ENCODE peak calls at places on chromosome 16, in eight cellular contexts. Z is spleen; L is mesenchymal stem cell; X is DND-41; E is HCT116; Q is thoracic aorta; F is body of pancreas; U is effector memory CD4-positive, alpha-beta T cell. T is an unnamed sample. For H3K4me1 and H3K27me3, the result is how much of the 10 kb centered on the place peaks cover.

GRCh38 chr16:56860226-56861020 is 4.6 kb upstream of the SLC12A3 start:
- DNase-seq in U (no peak), F (no peak), X (peak), L (no peak), E (no peak), Z (no peak), Q (no peak), T (peak)

GRCh38 chr16:66364117-66364958 is 2.2 kb upstream of the CDH5 start:
- DNase-seq in Q (no peak), L (peak), E (no peak), U (no peak), Z (no peak), X (no peak), F (no peak), T (peak)

GRCh38 chr16:608019-608418 is 18.2 kb downstream of the RAB40C start:
- DNase-seq in Z (no peak), Q (no peak), U (no peak), X (no peak), F (no peak), L (no peak), E (no peak), T (no peak)

GRCh38 chr16:11636172-11636721 is 32.0 kb upstream of the SNN start:
- DNase-seq in X (no peak), U (no peak), Z (no peak), Q (no peak), L (no peak), E (no peak), F (peak), T (no peak)

GRCh38 chr16:19605701-19606100 is 50.2 kb downstream of the VPS35L start:
- DNase-seq in Q (no peak), U (no peak), X (no peak), L (no peak), Z (no peak), F (no peak), E (no peak), T (no peak)

GRCh38 chr16:2210386-2211365 is at the start of gene BRICD5:
- DNase-seq in L (no peak), U (no peak), Q (no peak), Z (no peak), X (no peak), F (no peak), E (no peak), T (no peak)

GRCh38 chr16:51388516-51388951 is 237.5 kb upstream of the SALL1 start:
- DNase-seq in U (no peak), F (no peak), X (no peak), Z (no peak), L (no peak), Q (no peak), E (no peak), T (no peak)

GRCh38 chr16:10497132-10498088 is 83.0 kb downstream of the EMP2 start:
- DNase-seq in Q (no peak), L (no peak), U (no peak), Z (no peak), X (no peak), E (no peak), F (peak), T (no peak)

GRCh38 chr16:12253731-12254130 is 277.2 kb downstream of the SNX29 start:
- DNase-seq in L (no peak), E (no peak), Q (no peak), Z (no peak), X (no peak), U (no peak), F (no peak), T (no peak)

GRCh38 chr16:381788-382717 is at the start of gene PGAP6:
- DNase-seq in E (no peak), U (peak), F (peak), Z (peak), Q (no peak), X (peak), L (peak), T (peak)

GRCh38 chr16:55437627-55438026 is 41.4 kb upstream of the MMP2 start:
- DNase-seq in F (no peak), L (no peak), E (no peak), X (no peak), U (no peak), Q (no peak), Z (no peak), T (no peak)

GRCh38 chr16:72549878-72550277 is 377.9 kb upstream of the PMFBP1 start:
- DNase-seq in L (no peak), U (no peak), X (no peak), Z (no peak), E (no peak), F (no peak), Q (no peak), T (no peak)

GRCh38 chr16:30350134-30350871 is 4.8 kb downstream of the CD2BP2 start:
- DNase-seq in E (no peak), Z (peak), Q (no peak), U (no peak), X (no peak), L (peak), F (no peak), T (no peak)

GRCh38 chr16:80974649-80975376 is 31.9 kb downstream of the CMC2 start:
- DNase-seq in E (peak), X (no peak), F (no peak), Q (no peak), Z (no peak), U (no peak), L (no peak), T (no peak)

GRCh38 chr16:25493136-25493811 is 198.5 kb upstream of the HS3ST4 start:
- DNase-seq in U (no peak), F (no peak), L (no peak), E (no peak), X (no peak), Q (no peak), Z (no peak), T (peak)

GRCh38 chr16:77223184-77223583 is 24.0 kb downstream of the SYCE1L start:
- DNase-seq in X (peak), E (no peak), F (no peak), U (no peak), Z (no peak), L (no peak), Q (no peak), T (no peak)

GRCh38 chr16:66639091-66639885 is 34.8 kb downstream of the CMTM3 start:
- DNase-seq in Z (no peak), L (no peak), U (no peak), X (no peak), E (no peak), Q (no peak), F (no peak), T (no peak)

GRCh38 chr16:27425961-27426360 is 24.0 kb downstream of the IL21R start:
- DNase-seq in F (no peak), E (no peak), U (no peak), L (no peak), Z (peak), Q (no peak), X (no peak), T (no peak)

DNA sequence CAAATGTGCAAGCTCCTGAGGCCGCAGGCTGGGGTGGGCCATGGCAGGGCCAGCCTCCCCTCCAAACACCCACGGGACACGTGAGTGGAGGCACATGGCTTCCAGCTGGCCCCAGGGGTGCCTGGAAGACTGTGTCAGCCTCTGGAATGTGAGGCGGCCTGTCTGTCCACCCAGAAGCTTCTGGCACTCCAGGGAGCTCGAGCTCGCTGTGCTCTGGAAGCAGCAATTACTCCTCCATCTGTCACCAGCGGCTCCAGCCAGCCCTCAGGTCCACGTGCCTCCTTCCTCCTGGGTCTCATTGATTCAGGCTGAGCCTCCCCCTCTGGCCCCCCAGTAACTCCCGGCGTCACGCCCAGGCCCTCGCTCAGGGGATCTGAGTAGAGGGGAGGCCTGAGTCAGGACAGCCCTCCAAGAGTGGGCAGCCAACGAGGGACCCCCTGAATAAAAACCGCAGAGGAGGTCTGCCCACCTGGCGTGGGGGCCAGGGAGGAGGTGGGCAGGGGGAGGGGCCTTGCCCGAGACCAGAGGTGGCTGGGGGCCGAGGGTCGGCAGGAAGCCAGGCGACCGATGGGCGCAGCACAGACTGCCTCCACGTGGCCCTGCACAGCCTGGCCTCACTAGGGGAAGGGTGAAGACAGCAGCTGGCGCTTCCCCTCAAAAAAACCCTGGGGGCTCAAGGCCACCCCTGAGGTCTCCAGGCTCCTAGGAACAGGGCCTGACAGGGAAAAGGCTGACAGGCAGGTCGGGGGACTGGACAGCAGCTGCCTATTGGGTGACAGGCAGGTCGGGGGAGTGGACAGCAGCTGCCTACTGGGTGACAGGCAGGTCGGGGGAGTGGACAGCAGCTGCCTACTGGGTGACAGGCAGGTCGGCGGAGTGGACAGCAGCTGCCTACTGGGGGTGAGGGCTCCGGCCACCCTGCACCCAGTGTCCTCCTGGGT is 11.9 kb downstream of the PIEZO1 start:
- DNase-seq in L (peak), F (peak), E (no peak), Q (no peak), U (no peak), X (no peak), Z (no peak), T (peak)
- H3K4me1 ChIP-seq in L (half or more), F (half or more), E (half or more), Q (under half), U (half or more), X (under half), Z (half or more), T (under half)

GRCh38 chr16:58443783-58444182 is 51.5 kb downstream of the GINS3 start:
- DNase-seq in Z (no peak), Q (no peak), U (no peak), L (no peak), E (no peak), X (peak), F (no peak), T (no peak)
- H3K27me3 ChIP-seq in Z (under half), Q (under half), U (under half), L (under half), E (under half), X (under half), F (under half), T (under half)

GRCh38 chr16:23508589-23509440 is 1.5 kb downstream of the GGA2 start:
- DNase-seq in F (peak), Z (peak), Q (no peak), U (no peak), L (peak), E (no peak), X (no peak), T (peak)
- H3K4me1 ChIP-seq in F (half or more), Z (half or more), Q (under half), U (under half), L (under half), E (under half), X (under half), T (under half)

DNA sequence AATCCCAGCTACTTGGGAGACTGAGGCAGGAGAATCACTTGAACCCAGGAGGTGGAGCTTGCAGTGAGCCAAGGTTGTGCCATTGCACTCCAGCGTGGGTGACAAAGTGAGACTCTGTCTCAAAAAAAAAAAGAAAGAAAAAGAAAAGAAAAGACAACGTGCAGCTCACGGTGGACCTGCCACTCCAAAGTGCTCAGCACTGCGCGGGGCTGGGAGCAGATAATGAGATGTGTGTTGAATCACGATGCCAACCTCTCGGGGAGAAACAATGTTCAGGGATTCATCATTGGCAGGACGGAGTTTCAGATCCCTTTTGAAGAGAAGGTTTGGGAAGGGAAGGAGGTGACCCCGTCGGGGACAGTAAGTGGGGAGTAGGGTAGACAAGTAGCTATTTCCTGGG is 19.2 kb downstream of the WFDC1 start:
- DNase-seq in X (no peak), E (no peak), F (no peak), Q (no peak), U (no peak), L (no peak), Z (no peak), T (no peak)
- H3K27me3 ChIP-seq in X (under half), E (under half), F (under half), Q (under half), U (under half), L (under half), Z (under half), T (under half)

DNA sequence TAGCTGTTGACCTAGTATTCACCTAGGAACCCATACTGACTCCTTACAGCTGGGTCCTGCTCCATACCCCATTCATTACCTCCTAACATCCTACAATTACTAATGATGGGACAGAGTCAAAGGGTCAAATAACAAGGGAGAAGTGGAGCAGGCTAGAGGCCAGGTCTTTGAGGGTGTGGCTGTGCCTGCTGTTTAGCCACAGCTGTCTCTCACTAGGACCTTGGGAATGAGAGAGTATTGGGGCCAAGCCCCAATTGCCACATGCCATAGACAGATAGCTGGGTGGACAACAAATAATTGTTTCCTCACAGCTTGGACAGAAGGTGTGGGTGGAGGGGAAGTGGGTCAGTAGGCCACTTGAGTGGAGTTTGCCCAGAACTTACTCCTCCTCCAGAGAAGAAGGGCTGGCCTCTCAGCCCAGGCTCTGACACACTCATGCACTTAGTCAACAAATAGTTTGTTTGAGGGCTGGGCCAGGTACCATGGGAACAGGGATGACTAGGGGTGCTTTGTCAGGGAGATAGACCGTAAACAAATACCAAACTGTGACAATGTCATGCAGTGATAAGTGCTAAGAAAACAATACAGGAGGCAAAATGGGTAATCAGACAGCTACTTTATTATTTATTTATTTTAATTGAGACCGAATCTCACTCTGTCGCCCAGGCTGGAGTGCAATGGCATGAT is 10.2 kb upstream of the CENPT start:
- DNase-seq in X (no peak), L (peak), E (no peak), F (peak), Z (no peak), Q (peak), U (peak), T (no peak)
- H3K4me1 ChIP-seq in X (under half), L (under half), E (under half), F (half or more), Z (under half), Q (under half), U (under half), T (under half)

GRCh38 chr16:23857256-23857891 is 21.6 kb downstream of the PRKCB start:
- DNase-seq in Z (no peak), X (no peak), Q (no peak), L (no peak), F (no peak), U (no peak), E (no peak), T (no peak)
- H3K27me3 ChIP-seq in Z (under half), X (under half), Q (under half), L (under half), F (under half), U (under half), E (half or more), T (under half)

DNA sequence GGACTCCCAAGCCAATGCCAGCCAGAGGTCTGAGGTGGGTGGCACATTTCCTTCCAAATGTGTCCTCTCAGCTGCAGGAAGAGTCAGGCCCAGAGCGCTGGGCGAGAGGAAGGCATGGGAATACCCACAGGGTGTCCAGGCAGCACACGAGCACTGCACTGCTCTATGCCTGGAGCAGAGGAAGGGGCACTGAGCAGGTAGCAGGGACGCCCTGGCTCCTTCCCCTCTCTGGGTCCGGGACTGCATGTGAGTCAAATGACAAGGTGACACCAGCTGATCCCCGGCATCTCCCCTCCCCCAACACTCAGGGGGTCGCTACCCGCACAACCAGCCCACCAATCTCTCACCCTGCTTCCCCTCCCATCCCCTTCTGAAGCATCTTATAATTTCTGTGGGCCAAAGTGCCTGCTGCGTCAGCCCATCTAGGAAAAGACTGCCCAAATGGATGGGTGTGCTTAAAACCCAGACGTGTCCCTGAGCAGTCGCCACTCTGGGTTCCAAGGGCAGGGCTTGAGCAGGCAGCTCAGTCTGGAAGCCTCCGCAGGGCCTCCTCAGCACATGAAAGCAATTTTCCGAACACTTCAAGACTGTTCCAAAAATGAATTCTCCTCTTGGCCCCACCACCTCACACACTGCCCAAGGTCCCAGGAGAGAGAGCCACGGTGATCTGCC is 12.0 kb upstream of the BCAR1 start:
- DNase-seq in E (no peak), X (no peak), Q (no peak), L (peak), Z (no peak), F (no peak), U (no peak), T (no peak)
- H3K4me1 ChIP-seq in E (under half), X (under half), Q (under half), L (half or more), Z (under half), F (half or more), U (under half), T (under half)

GRCh38 chr16:86515780-86516617 is 5.7 kb downstream of the FOXF1 start:
- DNase-seq in X (no peak), Z (no peak), L (peak), F (no peak), U (no peak), E (no peak), Q (no peak), T (no peak)

GRCh38 chr16:86517033-86517432 is 6.7 kb downstream of the FOXF1 start:
- DNase-seq in Z (no peak), Q (no peak), X (no peak), U (no peak), F (no peak), L (peak), E (no peak), T (peak)

GRCh38 chr16:86517652-86518258 is 7.4 kb downstream of the FOXF1 start:
- DNase-seq in F (peak), E (peak), U (no peak), Z (no peak), L (peak), X (peak), Q (no peak), T (peak)

GRCh38 chr16:86515420-86515779 is 5.1 kb downstream of the FOXF1 start:
- DNase-seq in U (no peak), Q (no peak), L (peak), F (no peak), X (no peak), Z (no peak), E (no peak), T (no peak)

GRCh38 chr16:86516618-86517003 is 6.3 kb downstream of the FOXF1 start:
- DNase-seq in L (peak), Z (no peak), U (no peak), Q (no peak), E (no peak), F (no peak), X (no peak), T (no peak)
- H3K27me3 ChIP-seq in L (half or more), Z (half or more), U (under half), Q (under half), E (under half), F (under half), X (under half), T (under half)